ENCODE peak calls at places on chromosomes 7 and 10, in six cellular contexts. I is osteoblast; P is substantia nigra; B is stimulated activated CD8-positive, alpha-beta memory T cell treated with anti-CD3 and anti-CD28 coated beads, Interleukin-12 subunit alpha, Interleukin-12 subunit beta, amount 100 ng/mL, for 4 hours; O is GM20000; Z is GM03348. V is an unnamed sample.

GRCh38 chr10:104246981-104247380 is 7.7 kb upstream of the GSTO1 start:
- DNase-seq in P (no peak), I (peak), B (no peak), Z (peak), O (no peak), V (no peak)

GRCh38 chr7:104096683-104097082 is 107.2 kb upstream of the RELN start:
- DNase-seq in O (no peak), Z (peak), P (no peak), I (no peak), B (no peak), V (no peak)

GRCh38 chr7:75056476-75056875 is 17.1 kb downstream of the RCC1L start:
- DNase-seq in O (no peak), B (no peak), Z (peak), P (no peak), I (peak), V (no peak)

GRCh38 chr10:128629111-128630096 is 503.2 kb upstream of the MKI67 start:
- DNase-seq in O (no peak), P (no peak), B (no peak), Z (no peak), I (no peak), V (no peak)

GRCh38 chr10:122637371-122637770 is 62.3 kb downstream of the C10orf120 start:
- DNase-seq in B (no peak), P (peak), O (no peak), Z (no peak), I (peak), V (no peak)

GRCh38 chr7:105990726-105991465 is 27.8 kb downstream of the CDHR3 start:
- DNase-seq in Z (peak), O (no peak), I (no peak), B (no peak), P (no peak), V (no peak)

GRCh38 chr7:80829527-80829926 is 89.3 kb downstream of the SEMA3C start:
- DNase-seq in P (no peak), B (no peak), Z (no peak), O (no peak), I (no peak), V (no peak)

GRCh38 chr10:31697271-31698168 is 231.1 kb downstream of the ARHGAP12 start:
- DNase-seq in I (peak), O (no peak), B (no peak), Z (peak), P (peak), V (no peak)

GRCh38 chr7:24227603-24228359 is 56.2 kb upstream of the NPY start:
- DNase-seq in I (no peak), Z (no peak), P (no peak), B (no peak), O (peak), V (peak)

GRCh38 chr7:149104214-149104613 is 13.7 kb upstream of the ZNF786 start:
- DNase-seq in O (no peak), B (no peak), I (no peak), P (no peak), Z (no peak), V (no peak)

GRCh38 chr7:123823898-123824753 is 20.8 kb upstream of the HYAL4 start:
- DNase-seq in P (no peak), I (no peak), Z (no peak), B (peak), O (peak), V (peak)

GRCh38 chr10:78550716-78551115 is 517.1 kb downstream of the RPS24 start:
- DNase-seq in Z (no peak), P (no peak), B (no peak), I (no peak), O (no peak), V (no peak)

GRCh38 chr10:83961620-83962019 is 177.7 kb upstream of the GHITM start:
- DNase-seq in O (no peak), P (no peak), Z (no peak), B (no peak), I (no peak), V (no peak)

GRCh38 chr10:66162560-66163143 is 763.2 kb upstream of the LRRTM3 start:
- DNase-seq in P (no peak), B (no peak), I (no peak), O (no peak), Z (no peak), V (no peak)

GRCh38 chr7:38186593-38187314 is 8.7 kb downstream of the STARD3NL start:
- DNase-seq in P (no peak), I (no peak), O (no peak), Z (peak), B (no peak), V (no peak)

GRCh38 chr10:11284291-11285085 is 266.8 kb downstream of the CELF2 start:
- DNase-seq in B (no peak), O (no peak), P (no peak), Z (no peak), I (no peak), V (no peak)

GRCh38 chr7:43570688-43571365 is 12.1 kb upstream of the STK17A start:
- DNase-seq in O (peak), P (no peak), Z (no peak), I (no peak), B (no peak), V (no peak)

GRCh38 chr7:45183711-45184210 is 26.2 kb downstream of the RAMP3 start:
- DNase-seq in Z (peak), P (no peak), O (no peak), B (no peak), I (peak), V (no peak)

GRCh38 chr10:86481761-86482160 is 39.8 kb downstream of the WAPL start:
- DNase-seq in Z (no peak), B (no peak), P (no peak), I (no peak), O (no peak), V (no peak)

GRCh38 chr10:114087655-114088054 is 44.0 kb downstream of the ADRB1 start:
- DNase-seq in P (no peak), O (no peak), Z (no peak), I (no peak), B (no peak), V (no peak)

GRCh38 chr7:46440186-46440585 is 519.1 kb upstream of the IGFBP3 start:
- DNase-seq in I (no peak), O (no peak), P (no peak), B (no peak), Z (no peak), V (no peak)

GRCh38 chr7:30800785-30801252 is 29.6 kb downstream of the MINDY4 start:
- DNase-seq in P (peak), I (peak), B (no peak), Z (peak), O (peak), V (no peak)

V was measured in GM06990.